ENCODE peak calls at places on chromosome 1, in four cellular contexts. One of them, this sample, is unnamed.
A peak's percentile ranks its signal among the peaks of the same experiment; 100 is the strongest.

GRCh38 chr1:211813590-211813989 is 17.0 kb downstream of the LPGAT1 start:
- DNase-seq in WTC11: no peak
- DNase-seq in colonic mucosa: no peak
- DNase-seq in CD4-positive, alpha-beta T cell: no peak
- DNase-seq in this sample: no peak

GRCh38 chr1:18611311-18611710 is 19.3 kb upstream of the PAX7 start:
- DNase-seq in colonic mucosa: no peak
- DNase-seq in CD4-positive, alpha-beta T cell: no peak
- DNase-seq in WTC11: no peak
- DNase-seq in this sample: no peak

GRCh38 chr1:33297911-33298622 is 22.8 kb downstream of the A3GALT2 start:
- DNase-seq in CD4-positive, alpha-beta T cell: no peak
- DNase-seq in WTC11: no peak
- DNase-seq in colonic mucosa: no peak
- DNase-seq in this sample: no peak

GRCh38 chr1:43935711-43936427 is 2.3 kb downstream of the ARTN start:
- DNase-seq in colonic mucosa: peak; percentile 88
- DNase-seq in CD4-positive, alpha-beta T cell: no peak
- DNase-seq in WTC11: peak; percentile 48
- DNase-seq in this sample: no peak

GRCh38 chr1:163168053-163168452 is 34.7 kb downstream of the RGS5 start:
- DNase-seq in WTC11: no peak
- DNase-seq in colonic mucosa: no peak
- DNase-seq in CD4-positive, alpha-beta T cell: no peak
- DNase-seq in this sample: no peak

GRCh38 chr1:87508247-87508646 is 179.6 kb downstream of the LMO4 start:
- DNase-seq in CD4-positive, alpha-beta T cell: no peak
- DNase-seq in colonic mucosa: no peak
- DNase-seq in WTC11: no peak
- DNase-seq in this sample: no peak

GRCh38 chr1:182677393-182678098 is 6.8 kb downstream of the RGS8 start:
- DNase-seq in WTC11: no peak
- DNase-seq in colonic mucosa: no peak
- DNase-seq in CD4-positive, alpha-beta T cell: no peak
- DNase-seq in this sample: no peak

GRCh38 chr1:201896951-201897391 is 8.3 kb downstream of the SHISA4 start:
- DNase-seq in CD4-positive, alpha-beta T cell: no peak
- DNase-seq in WTC11: no peak
- DNase-seq in colonic mucosa: no peak
- DNase-seq in this sample: no peak

GRCh38 chr1:207088161-207088560 is 499 bp upstream of the C4BPB start:
- DNase-seq in CD4-positive, alpha-beta T cell: no peak
- DNase-seq in WTC11: no peak
- DNase-seq in colonic mucosa: no peak
- DNase-seq in this sample: no peak

GRCh38 chr1:164688791-164689190 is 129.8 kb downstream of the PBX1 start:
- DNase-seq in CD4-positive, alpha-beta T cell: no peak
- DNase-seq in colonic mucosa: no peak
- DNase-seq in WTC11: no peak
- DNase-seq in this sample: no peak

GRCh38 chr1:48657413-48657812 is 119.3 kb downstream of the BEND5 start:
- DNase-seq in colonic mucosa: no peak
- DNase-seq in WTC11: no peak
- DNase-seq in CD4-positive, alpha-beta T cell: no peak
- DNase-seq in this sample: no peak

GRCh38 chr1:229714964-229715603 is 89.0 kb downstream of the URB2 start:
- DNase-seq in WTC11: peak; percentile 56
- DNase-seq in colonic mucosa: peak; percentile 56
- DNase-seq in CD4-positive, alpha-beta T cell: peak; percentile 10
- DNase-seq in this sample: no peak

DNA sequence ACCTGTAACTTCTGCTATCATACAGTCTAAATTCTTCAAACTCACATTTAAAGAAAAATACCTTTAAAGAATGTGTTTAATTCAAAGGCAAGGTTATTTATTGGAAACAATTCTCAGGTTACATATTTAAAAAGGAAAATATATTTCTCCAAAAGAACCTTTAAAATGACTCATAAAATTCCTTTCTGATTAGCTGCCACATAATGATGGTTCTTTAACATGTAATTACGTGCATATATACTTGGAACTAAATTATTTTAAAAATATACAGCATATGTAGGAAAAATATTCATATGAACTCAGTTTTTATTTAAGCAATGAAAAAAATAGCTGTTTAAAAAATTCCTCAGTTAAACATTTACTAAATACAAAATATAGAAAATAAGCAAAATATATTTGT is 173.6 kb downstream of the COP1 start:
- DNase-seq in WTC11: no peak
- DNase-seq in colonic mucosa: no peak
- DNase-seq in CD4-positive, alpha-beta T cell: no peak
- DNase-seq in this sample: no peak
- TF ChIP-seq CTCF in WTC11: no peak
- TF ChIP-seq CTCF in colonic mucosa: no peak
- TF ChIP-seq CTCF in CD4-positive, alpha-beta T cell: no peak
- TF ChIP-seq CTCF in this sample: no peak

GRCh38 chr1:237124856-237125462 is 83.0 kb downstream of the RYR2 start:
- DNase-seq in WTC11: no peak
- DNase-seq in CD4-positive, alpha-beta T cell: no peak
- DNase-seq in colonic mucosa: no peak
- DNase-seq in this sample: peak; percentile 21
- TF ChIP-seq CTCF in WTC11: peak; percentile 27
- TF ChIP-seq CTCF in CD4-positive, alpha-beta T cell: no peak
- TF ChIP-seq CTCF in colonic mucosa: peak; percentile 14
- TF ChIP-seq CTCF in this sample: peak; percentile 58

GRCh38 chr1:248924696-248925532 is 18.9 kb downstream of the PGBD2 start:
- DNase-seq in colonic mucosa: no peak
- DNase-seq in WTC11: peak; percentile 36
- DNase-seq in CD4-positive, alpha-beta T cell: peak; percentile 27
- DNase-seq in this sample: no peak
- TF ChIP-seq CTCF in colonic mucosa: peak; percentile 45
- TF ChIP-seq CTCF in WTC11: peak; percentile 47
- TF ChIP-seq CTCF in CD4-positive, alpha-beta T cell: peak; percentile 77
- TF ChIP-seq CTCF in this sample: peak; percentile 44

GRCh38 chr1:27400035-27400962 is 7.9 kb downstream of the GPR3 start:
- DNase-seq in WTC11: no peak
- DNase-seq in colonic mucosa: no peak
- DNase-seq in CD4-positive, alpha-beta T cell: no peak
- DNase-seq in this sample: no peak

GRCh38 chr1:27403065-27403726 is 10.8 kb downstream of the GPR3 start:
- DNase-seq in colonic mucosa: peak; percentile 53
- DNase-seq in CD4-positive, alpha-beta T cell: no peak
- DNase-seq in WTC11: peak; percentile 64
- DNase-seq in this sample: no peak

GRCh38 chr1:27400963-27401341 is 8.5 kb downstream of the GPR3 start:
- DNase-seq in CD4-positive, alpha-beta T cell: no peak
- DNase-seq in colonic mucosa: no peak
- DNase-seq in WTC11: no peak
- DNase-seq in this sample: no peak

GRCh38 chr1:27403931-27404330 is 11.5 kb downstream of the GPR3 start:
- DNase-seq in WTC11: no peak
- DNase-seq in colonic mucosa: no peak
- DNase-seq in CD4-positive, alpha-beta T cell: no peak
- DNase-seq in this sample: no peak

DNA sequence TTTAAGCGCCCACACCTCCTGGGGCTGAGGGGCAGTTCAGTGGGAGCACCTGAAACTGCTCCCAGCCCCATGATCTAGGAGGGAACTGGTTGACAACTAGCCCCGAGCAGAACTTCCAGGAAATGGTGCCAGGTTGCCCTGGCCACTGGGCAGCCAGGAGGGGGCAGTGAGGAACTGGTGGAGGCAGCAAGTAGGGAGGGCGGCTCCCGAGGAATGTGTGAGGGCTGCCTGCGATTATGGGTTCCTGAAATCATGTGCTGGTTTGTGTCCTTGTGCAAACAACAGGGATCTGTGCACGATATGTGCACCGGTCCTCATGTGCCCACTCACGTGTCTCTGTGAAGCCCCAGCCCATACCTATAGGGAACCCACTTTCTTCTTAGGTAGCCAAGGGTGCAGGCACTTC is 9.9 kb downstream of the GPR3 start:
- DNase-seq in CD4-positive, alpha-beta T cell: no peak
- DNase-seq in colonic mucosa: peak; percentile 83
- DNase-seq in WTC11: peak; percentile 69
- DNase-seq in this sample: peak; percentile 64
- TF ChIP-seq CTCF in CD4-positive, alpha-beta T cell: no peak
- TF ChIP-seq CTCF in colonic mucosa: peak; percentile 54
- TF ChIP-seq CTCF in WTC11: no peak
- TF ChIP-seq CTCF in this sample: no peak

GRCh38 chr1:45510972-45511527 is 10.6 kb downstream of the PRDX1 start:
- DNase-seq in CD4-positive, alpha-beta T cell: no peak
- DNase-seq in colonic mucosa: no peak
- DNase-seq in WTC11: no peak
- DNase-seq in this sample: no peak

GRCh38 chr1:45507195-45507594 is 7.1 kb downstream of the MMACHC start:
- DNase-seq in CD4-positive, alpha-beta T cell: no peak
- DNase-seq in colonic mucosa: no peak
- DNase-seq in WTC11: no peak
- DNase-seq in this sample: no peak

GRCh38 chr1:45510036-45510971 is 10.2 kb downstream of the MMACHC start:
- DNase-seq in CD4-positive, alpha-beta T cell: no peak
- DNase-seq in colonic mucosa: no peak
- DNase-seq in WTC11: no peak
- DNase-seq in this sample: no peak

GRCh38 chr1:45507893-45508292 is 7.8 kb downstream of the MMACHC start:
- DNase-seq in colonic mucosa: no peak
- DNase-seq in CD4-positive, alpha-beta T cell: no peak
- DNase-seq in WTC11: no peak
- DNase-seq in this sample: no peak

DNA sequence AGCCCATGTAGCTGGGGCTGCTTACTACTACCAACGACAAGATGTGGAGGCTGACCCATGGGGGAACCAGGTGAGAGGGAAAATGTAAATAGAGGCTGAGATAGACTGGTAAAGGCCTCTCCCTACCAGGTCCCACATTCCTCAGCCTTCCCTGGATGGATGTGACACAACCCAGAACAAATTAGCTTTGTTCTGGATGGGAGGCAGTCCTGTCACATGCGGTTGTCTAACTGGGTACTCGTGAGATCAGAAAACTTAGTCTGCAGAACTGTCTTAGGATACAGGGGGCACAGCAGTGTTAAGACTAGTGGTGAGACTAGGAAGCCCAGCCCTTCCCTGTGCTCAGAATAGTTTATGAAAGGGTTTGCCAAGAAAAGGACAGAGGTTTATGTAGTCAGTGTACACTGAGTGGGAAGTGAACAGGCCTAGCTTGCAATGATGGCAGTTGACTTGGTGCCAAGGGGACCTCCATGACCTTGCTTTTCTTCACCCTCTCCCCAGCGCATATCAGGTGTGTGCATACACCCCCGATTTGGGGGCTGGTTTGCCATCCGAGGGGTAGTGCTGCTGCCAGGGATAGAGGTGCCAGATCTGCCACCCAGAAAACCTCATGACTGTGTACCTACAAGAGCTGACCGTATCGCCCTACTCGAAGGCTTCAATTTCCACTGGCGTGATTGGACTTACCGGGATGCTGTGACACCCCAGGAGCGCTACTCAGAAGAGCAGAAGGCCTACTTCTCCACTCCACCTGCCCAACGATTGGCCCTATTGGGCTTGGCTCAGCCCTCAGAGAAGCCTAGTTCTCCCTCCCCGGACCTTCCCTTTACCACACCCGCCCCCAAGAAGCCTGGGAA is 8.4 kb downstream of the MMACHC start:
- DNase-seq in CD4-positive, alpha-beta T cell: no peak
- DNase-seq in WTC11: no peak
- DNase-seq in colonic mucosa: no peak
- DNase-seq in this sample: no peak
- TF ChIP-seq CTCF in CD4-positive, alpha-beta T cell: no peak
- TF ChIP-seq CTCF in WTC11: no peak
- TF ChIP-seq CTCF in colonic mucosa: no peak
- TF ChIP-seq CTCF in this sample: no peak

GRCh38 chr1:166836733-166837132 is 2.5 kb upstream of the POGK start:
- DNase-seq in CD4-positive, alpha-beta T cell: no peak
- DNase-seq in WTC11: no peak
- DNase-seq in colonic mucosa: no peak
- DNase-seq in this sample: no peak

GRCh38 chr1:166838766-166839599 is at the start of gene POGK:
- DNase-seq in colonic mucosa: peak; percentile 91
- DNase-seq in CD4-positive, alpha-beta T cell: peak; percentile 79
- DNase-seq in WTC11: peak; percentile 83
- DNase-seq in this sample: peak; percentile 83

GRCh38 chr1:166843322-166843721 is 4.0 kb downstream of the POGK start:
- DNase-seq in CD4-positive, alpha-beta T cell: no peak
- DNase-seq in colonic mucosa: no peak
- DNase-seq in WTC11: no peak
- DNase-seq in this sample: no peak

GRCh38 chr1:166840309-166841302 is 1.3 kb downstream of the POGK start:
- DNase-seq in WTC11: no peak
- DNase-seq in colonic mucosa: peak; percentile 41
- DNase-seq in CD4-positive, alpha-beta T cell: no peak
- DNase-seq in this sample: no peak

DNA sequence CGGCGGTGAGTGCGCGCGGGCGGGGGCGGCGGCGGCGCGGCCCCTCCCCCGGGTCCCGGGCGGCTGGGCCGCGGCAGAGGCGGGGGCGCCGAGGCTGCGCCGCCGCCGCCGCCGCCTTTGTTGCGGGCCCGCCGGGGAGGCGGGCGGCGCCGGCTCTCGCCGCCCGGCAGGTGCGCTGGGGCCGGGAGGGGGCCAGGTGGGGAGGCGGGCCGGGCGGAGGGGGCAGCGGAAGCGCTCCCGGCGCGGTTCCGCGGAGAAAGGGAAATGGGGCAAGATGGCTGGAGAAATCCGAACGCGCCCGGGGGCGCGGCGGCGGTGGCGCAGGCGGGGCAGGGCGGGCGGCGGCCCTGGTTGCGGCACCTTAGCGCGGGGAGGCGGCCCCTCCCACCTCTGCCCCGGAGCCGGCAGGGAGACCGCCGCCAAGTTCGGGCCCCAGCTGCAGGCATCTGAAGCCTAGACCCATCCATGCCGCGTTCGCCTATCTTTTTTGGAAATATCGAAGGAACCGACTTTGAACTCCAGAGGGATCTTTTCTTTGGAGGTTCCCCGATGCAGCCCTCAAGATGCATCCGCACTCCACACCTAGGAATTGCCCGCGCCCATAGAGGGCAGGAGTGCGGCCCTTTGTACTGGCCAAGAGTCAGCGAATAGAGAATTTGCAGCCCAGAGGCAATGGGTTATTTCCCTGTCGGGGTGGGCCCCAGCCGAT is 479 bp downstream of the POGK start:
- DNase-seq in CD4-positive, alpha-beta T cell: peak; percentile 58
- DNase-seq in colonic mucosa: peak; percentile 70
- DNase-seq in WTC11: peak; percentile 65
- DNase-seq in this sample: peak; percentile 46
- TF ChIP-seq CTCF in CD4-positive, alpha-beta T cell: no peak
- TF ChIP-seq CTCF in colonic mucosa: no peak
- TF ChIP-seq CTCF in WTC11: no peak
- TF ChIP-seq CTCF in this sample: no peak

This sample was measured in endothelial cell.